ENCODE peak calls at places on chromosomes 2 and 18, in seven cellular contexts. C is HTR-8/SVneo; F is AG08395; Y is HFF-Myc; V is activated CD4-positive, alpha-beta T cell treated with anti-CD3 and anti-CD28 coated beads, Interleukin-2, amount 50 U/mL, for 1 hour; G is GM04504; B is T-helper 1 cell. W is an unnamed sample.
A peak's percentile ranks its signal among the peaks of the same experiment; 100 is the strongest.

GRCh38 chr18:79902075-79902474 is 49.4 kb downstream of the SLC66A2 start:
- DNase-seq in C (no peak), F (no peak), Y (no peak), V (no peak), G (no peak), B (no peak), W (no peak)

GRCh38 chr2:14826518-14826917 is 194.0 kb downstream of the LRATD1 start:
- DNase-seq in C (no peak), F (no peak), Y (no peak), V (no peak), G (no peak), B (no peak), W (no peak)

GRCh38 chr2:19710230-19710629 is 191.6 kb downstream of the TTC32 start:
- DNase-seq in C (no peak), F (no peak), Y (no peak), V (no peak), G (no peak), B (no peak), W (no peak)

GRCh38 chr2:109185338-109185737 is 56.3 kb downstream of the SH3RF3 start:
- DNase-seq in C (no peak), F (peak; percentile 78), Y (no peak), V (no peak), G (peak; percentile 41), B (no peak), W (no peak)

GRCh38 chr2:120802161-120802560 is 66.5 kb downstream of the GLI2 start:
- DNase-seq in C (no peak), F (peak; percentile 50), Y (no peak), V (no peak), G (no peak), B (no peak), W (no peak)

GRCh38 chr2:133062946-133063345 is 392.9 kb upstream of the LYPD1 start:
- DNase-seq in C (no peak), F (no peak), Y (no peak), V (no peak), G (no peak), B (no peak), W (no peak)

GRCh38 chr18:56702946-56703345 is 51.8 kb downstream of the WDR7 start:
- DNase-seq in C (peak; percentile 9), F (peak; percentile 22), Y (peak; percentile 24), V (no peak), G (no peak), B (peak; percentile 8), W (peak; percentile 7)

GRCh38 chr2:8576525-8577157 is 105.2 kb upstream of the ID2 start:
- DNase-seq in C (no peak), F (no peak), Y (no peak), V (peak; percentile 16), G (no peak), B (peak; percentile 56), W (peak; percentile 36)

GRCh38 chr2:33777791-33778190 is 178.7 kb upstream of the FAM98A start:
- DNase-seq in C (no peak), F (no peak), Y (no peak), V (no peak), G (no peak), B (no peak), W (no peak)

GRCh38 chr18:30328839-30329238 is 713.7 kb downstream of the DSC3 start:
- DNase-seq in C (no peak), F (no peak), Y (no peak), V (no peak), G (no peak), B (no peak), W (no peak)

GRCh38 chr2:56034258-56034657 is 110.7 kb upstream of the EFEMP1 start:
- DNase-seq in C (no peak), F (no peak), Y (no peak), V (no peak), G (no peak), B (no peak), W (no peak)

GRCh38 chr2:219404954-219405353 is 13.2 kb upstream of the DES start:
- DNase-seq in C (no peak), F (no peak), Y (no peak), V (no peak), G (no peak), B (no peak), W (no peak)

GRCh38 chr18:24928479-24928878 is 423.5 kb downstream of the ZNF521 start:
- DNase-seq in C (no peak), F (no peak), Y (no peak), V (no peak), G (no peak), B (no peak), W (no peak)

GRCh38 chr2:120916446-120916845 is 180.8 kb downstream of the GLI2 start:
- DNase-seq in C (no peak), F (no peak), Y (no peak), V (no peak), G (no peak), B (no peak), W (no peak)

GRCh38 chr2:71306762-71307161 is 24.8 kb upstream of the ZNF638 start:
- DNase-seq in C (no peak), F (peak; percentile 72), Y (no peak), V (no peak), G (peak; percentile 47), B (no peak), W (no peak)

GRCh38 chr2:126669772-126670171 is 13.8 kb downstream of the GYPC start:
- DNase-seq in C (no peak), F (no peak), Y (no peak), V (no peak), G (no peak), B (no peak), W (no peak)

GRCh38 chr2:108632748-108633147 is 86.5 kb upstream of the RANBP2 start:
- DNase-seq in C (no peak), F (no peak), Y (no peak), V (no peak), G (no peak), B (no peak), W (no peak)

GRCh38 chr2:23375448-23375847 is 9.5 kb upstream of the KLHL29 start:
- DNase-seq in C (no peak), F (no peak), Y (no peak), V (no peak), G (no peak), B (no peak), W (no peak)

W was measured in effector memory CD8-positive, alpha-beta T cell.